ENCODE peak calls at places on chromosomes 13 and 19, in eight cellular contexts. X is DND-41; J is astrocyte; Y is activated T-cell treated with anti-CD3 and anti-CD28 coated beads, Interleukin-2, amount 50 U/mL, for 4 hours; H is stimulated activated CD4-positive, alpha-beta T cell treated with anti-CD3 and anti-CD28 coated beads, Interleukin-2, amount 100 ng/mL, for 24 hours; K is GM13976; M is head of caudate nucleus; G is naive thymus-derived CD8-positive, alpha-beta T cell. Z is an unnamed sample.

GRCh38 chr19:39032164-39032918 is at the start of gene FBXO27:
- DNase-seq in G (no peak), Y (no peak), X (no peak), H (no peak), K (peak; percentile 44), J (no peak), M (peak; percentile 69), Z (peak; percentile 69)

GRCh38 chr19:10431254-10431942 is 11.1 kb downstream of the PDE4A start:
- DNase-seq in X (peak; percentile 26), Y (no peak), K (peak; percentile 69), H (peak; percentile 36), J (no peak), G (no peak), M (no peak), Z (peak; percentile 70)

GRCh38 chr13:111401755-111402154 is 81.3 kb downstream of the TEX29 start:
- DNase-seq in Y (no peak), X (no peak), J (no peak), G (no peak), K (no peak), M (no peak), H (no peak), Z (no peak)

GRCh38 chr13:67281476-67281875 is 51.3 kb upstream of the PCDH9 start:
- DNase-seq in H (no peak), Y (no peak), X (no peak), G (no peak), J (no peak), M (no peak), K (no peak), Z (no peak)

GRCh38 chr13:48038763-48039162 is 1.2 kb downstream of the NUDT15 start:
- DNase-seq in K (peak; percentile 43), J (no peak), M (no peak), H (no peak), Y (no peak), X (no peak), G (no peak), Z (peak; percentile 26)

GRCh38 chr13:108609353-108609752 is 20.1 kb upstream of the MYO16 start:
- DNase-seq in G (no peak), M (no peak), J (peak; percentile 4), H (no peak), X (no peak), Y (no peak), K (no peak), Z (no peak)

GRCh38 chr13:75705395-75705794 is 69.3 kb downstream of the LMO7 start:
- DNase-seq in Y (no peak), J (peak; percentile 93), H (no peak), G (no peak), M (no peak), X (no peak), K (no peak), Z (no peak)

GRCh38 chr13:107329991-107330390 is 762.1 kb upstream of the ARGLU1 start:
- DNase-seq in G (no peak), J (peak; percentile 60), H (no peak), K (no peak), M (no peak), X (no peak), Y (no peak), Z (no peak)

GRCh38 chr19:44109458-44109857 is 3.7 kb upstream of the ZNF225 start:
- DNase-seq in J (no peak), G (no peak), K (no peak), M (no peak), X (no peak), H (no peak), Y (no peak), Z (no peak)

GRCh38 chr13:43908156-43909126 is 28.7 kb downstream of the LACC1 start:
- DNase-seq in G (no peak), M (no peak), X (peak; percentile 6), Y (no peak), H (no peak), J (peak; percentile 74), K (no peak), Z (no peak)

GRCh38 chr13:42239644-42240043 is 32.3 kb upstream of the AKAP11 start:
- DNase-seq in G (no peak), M (no peak), K (no peak), H (no peak), J (peak; percentile 12), Y (no peak), X (no peak), Z (no peak)

GRCh38 chr13:76828316-76828741 is 57.9 kb downstream of the KCTD12 start:
- DNase-seq in G (no peak), J (no peak), H (no peak), M (no peak), Y (no peak), K (peak; percentile 25), X (no peak), Z (no peak)

GRCh38 chr13:96020155-96020575 is 33.0 kb downstream of the UGGT2 start:
- DNase-seq in J (peak; percentile 50), H (no peak), Y (no peak), K (peak; percentile 46), M (peak; percentile 50), G (no peak), X (peak; percentile 7), Z (peak; percentile 67)

GRCh38 chr13:113978741-113979481 is 5.0 kb upstream of the C13orf46 start:
- DNase-seq in M (no peak), H (no peak), Y (no peak), X (no peak), J (no peak), G (peak; percentile 42), K (no peak), Z (no peak)

GRCh38 chr13:114140909-114141255 is 8.5 kb upstream of the RASA3 start:
- DNase-seq in X (no peak), M (no peak), K (no peak), G (peak; percentile 75), J (no peak), Y (peak; percentile 35), H (no peak), Z (peak; percentile 3)